ENCODE peak calls at places on chromosomes 13 and 19, in seven cellular contexts. O, V, X, U, Z, W and K are unnamed samples.

GRCh38 chr13:42832341-42833153 is 51.2 kb downstream of the FAM216B start:
- DNase-seq in O (no peak), V (no peak), X (no peak), U (peak; percentile 22), Z (peak; percentile 96), W (no peak), K (no peak)

GRCh38 chr19:12783226-12783848 is 7.9 kb upstream of the JUNB start:
- DNase-seq in O (peak; percentile 88), V (peak; percentile 85), X (no peak), U (no peak), Z (no peak), W (no peak), K (no peak)

GRCh38 chr13:65892859-65893258 is 1337.3 kb downstream of the PCDH9 start:
- DNase-seq in O (no peak), V (no peak), X (no peak), U (no peak), Z (peak; percentile 37), W (no peak), K (no peak)

GRCh38 chr13:54845351-54845965 is 1816.8 kb downstream of the OLFM4 start:
- DNase-seq in O (no peak), V (no peak), X (no peak), U (no peak), Z (no peak), W (no peak), K (no peak)

GRCh38 chr13:79541426-79542049 is 60.6 kb downstream of the NDFIP2 start:
- DNase-seq in O (peak; percentile 70), V (no peak), X (no peak), U (no peak), Z (peak; percentile 68), W (peak; percentile 56), K (no peak)

GRCh38 chr19:18932216-18932841 is 8.7 kb downstream of the HOMER3 start:
- DNase-seq in O (peak; percentile 79), V (peak; percentile 94), X (peak; percentile 38), U (no peak), Z (peak; percentile 31), W (peak; percentile 58), K (peak; percentile 57)

GRCh38 chr13:107185889-107186288 is 618.0 kb upstream of the ARGLU1 start:
- DNase-seq in O (no peak), V (no peak), X (no peak), U (no peak), Z (no peak), W (no peak), K (no peak)

GRCh38 chr13:66532146-66532545 is 698.0 kb downstream of the PCDH9 start:
- DNase-seq in O (no peak), V (no peak), X (no peak), U (no peak), Z (peak; percentile 85), W (no peak), K (no peak)

GRCh38 chr19:42461700-42462324 is 19.1 kb upstream of the CXCL17 start:
- DNase-seq in O (no peak), V (no peak), X (peak; percentile 30), U (no peak), Z (no peak), W (no peak), K (no peak)

GRCh38 chr19:58346961-58347929 is 6.0 kb downstream of the A1BG start:
- DNase-seq in O (peak; percentile 72), V (peak; percentile 79), X (peak; percentile 65), U (no peak), Z (peak; percentile 63), W (no peak), K (peak; percentile 66)

GRCh38 chr13:95246292-95247082 is 54.8 kb downstream of the ABCC4 start:
- DNase-seq in O (no peak), V (no peak), X (no peak), U (no peak), Z (no peak), W (no peak), K (no peak)

GRCh38 chr13:33112745-33113144 is 96.5 kb downstream of the KL start:
- DNase-seq in O (no peak), V (no peak), X (no peak), U (no peak), Z (peak; percentile 38), W (no peak), K (no peak)

GRCh38 chr13:98910501-98910951 is 67.3 kb downstream of the DOCK9 start:
- DNase-seq in O (peak; percentile 75), V (no peak), X (no peak), U (no peak), Z (peak; percentile 83), W (peak; percentile 15), K (no peak)

GRCh38 chr13:44197791-44198770 is 175.5 kb upstream of the SERP2 start:
- DNase-seq in O (peak; percentile 88), V (peak; percentile 64), X (no peak), U (no peak), Z (peak; percentile 10), W (no peak), K (no peak)

GRCh38 chr13:34913040-34913439 is 29.0 kb upstream of the NBEA start:
- DNase-seq in O (no peak), V (no peak), X (no peak), U (no peak), Z (peak; percentile 4), W (no peak), K (no peak)

GRCh38 chr19:10826236-10826635 is 9.8 kb downstream of the TMED1 start:
- DNase-seq in O (no peak), V (no peak), X (no peak), U (no peak), Z (no peak), W (no peak), K (no peak)

GRCh38 chr19:13401388-13401787 is 104.9 kb downstream of the CACNA1A start:
- DNase-seq in O (peak; percentile 7), V (no peak), X (no peak), U (no peak), Z (peak; percentile 81), W (peak; percentile 48), K (no peak)

GRCh38 chr13:100887729-100888151 is 213.1 kb upstream of the TMTC4 start:
- DNase-seq in O (no peak), V (no peak), X (no peak), U (no peak), Z (peak; percentile 93), W (no peak), K (no peak)

GRCh38 chr13:113122571-113123225 is at the start of gene F10:
- DNase-seq in O (no peak), V (no peak), X (no peak), U (no peak), Z (peak; percentile 34), W (peak; percentile 50), K (no peak)

GRCh38 chr19:45781282-45782161 is 768 bp downstream of the DMPK start:
- DNase-seq in O (no peak), V (no peak), X (no peak), U (no peak), Z (peak; percentile 89), W (no peak), K (no peak)

GRCh38 chr19:57103573-57104277 is 16.1 kb upstream of the USP29 start:
- DNase-seq in O (peak; percentile 59), V (peak; percentile 69), X (peak; percentile 7), U (no peak), Z (peak; percentile 70), W (peak; percentile 16), K (peak; percentile 48)

GRCh38 chr19:4707956-4708650 is 15.5 kb downstream of the DPP9 start:
- DNase-seq in O (no peak), V (no peak), X (no peak), U (no peak), Z (peak; percentile 91), W (no peak), K (no peak)

GRCh38 chr19:56594783-56595547 is at the start of gene ZNF71:
- DNase-seq in O (peak; percentile 89), V (peak; percentile 91), X (peak; percentile 74), U (peak; percentile 25), Z (peak; percentile 82), W (no peak), K (peak; percentile 76)

GRCh38 chr13:40452741-40453665 is 213.4 kb downstream of the FOXO1 start:
- DNase-seq in O (no peak), V (peak; percentile 25), X (no peak), U (no peak), Z (peak; percentile 40), W (no peak), K (no peak)

GRCh38 chr19:6423499-6424189 is 967 bp downstream of the KHSRP start:
- DNase-seq in O (peak; percentile 46), V (peak; percentile 65), X (no peak), U (no peak), Z (peak; percentile 53), W (no peak), K (no peak)

GRCh38 chr19:47765522-47766358 is 12.8 kb upstream of the SELENOW start:
- DNase-seq in O (peak; percentile 44), V (peak; percentile 67), X (peak; percentile 4), U (peak; percentile 6), Z (peak; percentile 36), W (no peak), K (peak; percentile 45)

GRCh38 chr13:65293530-65294198 is 1936.5 kb downstream of the PCDH9 start:
- DNase-seq in O (no peak), V (no peak), X (no peak), U (no peak), Z (no peak), W (no peak), K (no peak)